ENCODE peak calls at places on chromosomes 2 and 18, in five cellular contexts. C, P, R, Q and K are unnamed samples.

GRCh38 chr2:86476092-86476491 is 34.9 kb downstream of the KDM3A start:
- DNase-seq in R (no peak), C (no peak), Q (no peak), P (no peak), K (no peak)

GRCh38 chr18:77220726-77221125 is 28.9 kb upstream of the GALR1 start:
- DNase-seq in Q (no peak), R (no peak), C (no peak), P (no peak), K (no peak)

GRCh38 chr2:64675860-64676259 is 22.1 kb upstream of the SERTAD2 start:
- DNase-seq in P (no peak), C (no peak), R (no peak), Q (no peak), K (no peak)

GRCh38 chr2:166375205-166375735 is 474 bp downstream of the SCN9A start:
- DNase-seq in C (no peak), P (no peak), R (peak; percentile 42), Q (no peak), K (no peak)

GRCh38 chr18:54147439-54147838 is 77.0 kb downstream of the MBD2 start:
- DNase-seq in R (no peak), C (no peak), Q (no peak), P (no peak), K (no peak)

GRCh38 chr2:120735750-120736170 is at the start of gene GLI2:
- DNase-seq in C (peak; percentile 70), R (peak; percentile 92), Q (no peak), P (peak; percentile 64), K (peak; percentile 86)

GRCh38 chr2:40240067-40240466 is 211.8 kb downstream of the SLC8A1 start:
- DNase-seq in C (peak; percentile 63), Q (no peak), P (peak; percentile 69), R (no peak), K (no peak)

GRCh38 chr18:32237024-32237423 is 47.2 kb downstream of the MEP1B start:
- DNase-seq in P (no peak), Q (no peak), R (no peak), C (no peak), K (no peak)

GRCh38 chr18:75124967-75125358 is 84.0 kb downstream of the PTGR3 start:
- DNase-seq in C (no peak), P (no peak), R (peak; percentile 84), Q (no peak), K (no peak)

GRCh38 chr2:232310189-232310588 is 68.4 kb upstream of the ALPP start:
- DNase-seq in R (no peak), Q (no peak), C (no peak), P (no peak), K (no peak)

GRCh38 chr18:25136416-25137132 is 215.4 kb downstream of the ZNF521 start:
- DNase-seq in C (no peak), Q (no peak), R (no peak), P (no peak), K (no peak)

GRCh38 chr18:9898792-9899549 is 13.2 kb downstream of the TXNDC2 start:
- DNase-seq in C (no peak), Q (no peak), R (no peak), P (no peak), K (no peak)

GRCh38 chr18:80200932-80201672 is 46.2 kb downstream of the PARD6G start:
- DNase-seq in R (no peak), Q (peak; percentile 19), C (no peak), P (no peak), K (no peak)

GRCh38 chr2:207987025-207987716 is 38.2 kb downstream of the PLEKHM3 start:
- DNase-seq in Q (no peak), P (no peak), C (no peak), R (no peak), K (no peak)

GRCh38 chr2:207165121-207166038 is at the start of gene KLF7:
- DNase-seq in Q (peak; percentile 57), P (peak; percentile 67), R (peak; percentile 35), C (no peak), K (peak; percentile 87)

GRCh38 chr2:16508061-16508851 is 157.4 kb downstream of the CYRIA start:
- DNase-seq in Q (no peak), P (peak; percentile 38), C (no peak), R (peak; percentile 96), K (peak; percentile 90)

GRCh38 chr2:12284487-12284886 is 432.2 kb upstream of the TRIB2 start:
- DNase-seq in R (no peak), C (no peak), P (no peak), Q (no peak), K (no peak)

GRCh38 chr2:203328735-203329549 is 748 bp downstream of the ABI2 start:
- DNase-seq in Q (no peak), R (peak; percentile 73), P (peak; percentile 48), C (no peak), K (peak; percentile 55)

GRCh38 chr18:13439475-13439874 is 220.9 kb downstream of the LDLRAD4 start:
- DNase-seq in Q (no peak), R (no peak), C (no peak), P (no peak), K (no peak)

GRCh38 chr2:177599072-177599688 is 206.6 kb downstream of the AGPS start:
- DNase-seq in Q (no peak), C (no peak), R (no peak), P (no peak), K (no peak)

GRCh38 chr2:112318515-112318914 is 43.1 kb downstream of the ZC3H6 start:
- DNase-seq in P (no peak), Q (no peak), C (no peak), R (no peak), K (no peak)

GRCh38 chr2:237472187-237472712 is 14.8 kb upstream of the MLPH start:
- DNase-seq in C (no peak), P (no peak), Q (no peak), R (no peak), K (no peak)

GRCh38 chr2:188580738-188581137 is 289.1 kb downstream of the GULP1 start:
- DNase-seq in C (no peak), P (no peak), Q (no peak), R (no peak), K (no peak)

GRCh38 chr2:11581797-11582525 is 48.1 kb downstream of the GREB1 start:
- DNase-seq in Q (no peak), P (no peak), R (no peak), C (no peak), K (no peak)

GRCh38 chr2:43065871-43066270 is 160.5 kb downstream of the ZFP36L2 start:
- DNase-seq in P (no peak), C (no peak), Q (no peak), R (no peak), K (no peak)

GRCh38 chr18:49273201-49273880 is 187.1 kb downstream of the DYM start:
- DNase-seq in P (no peak), Q (no peak), C (no peak), R (no peak), K (no peak)

GRCh38 chr2:36886664-36887063 is 79.7 kb downstream of the STRN start:
- DNase-seq in C (no peak), Q (no peak), R (no peak), P (no peak), K (no peak)

GRCh38 chr2:233021771-233022170 is 8.7 kb upstream of the NGEF start:
- DNase-seq in P (no peak), Q (no peak), R (no peak), C (no peak), K (no peak)

GRCh38 chr2:215831296-215831913 is 181.9 kb downstream of the MREG start:
- DNase-seq in P (no peak), R (no peak), Q (no peak), C (no peak), K (no peak)

GRCh38 chr18:42821492-42821891 is 294.0 kb downstream of the RIT2 start:
- DNase-seq in P (no peak), R (no peak), C (no peak), Q (no peak), K (no peak)

GRCh38 chr2:199488772-199489400 is 31.1 kb upstream of the SATB2 start:
- DNase-seq in R (peak; percentile 59), P (no peak), Q (no peak), C (no peak), K (peak; percentile 56)

GRCh38 chr2:55097462-55098410 is 47.5 kb upstream of the RTN4 start:
- DNase-seq in C (no peak), P (no peak), R (no peak), Q (no peak), K (peak; percentile 63)

GRCh38 chr2:26461601-26462023 is 16.3 kb downstream of the OTOF start:
- DNase-seq in P (peak; percentile 28), R (no peak), C (no peak), Q (no peak), K (no peak)